ENCODE peak calls at places on chromosomes 13 and 19, in nine cellular contexts. G is RWPE1; H is RCC 7860; N is GOT3; B is germinal center; M is naive thymus-derived CD4-positive, alpha-beta T cell; F is HFF-Myc; E is WTC11; C is naive thymus-derived CD8-positive, alpha-beta T cell. K is an unnamed sample.

GRCh38 chr13:100535401-100536135 is 53.0 kb downstream of the GGACT start:
- DNase-seq in E (no peak), F (no peak), M (no peak), H (no peak), C (no peak), N (no peak), B (no peak), G (no peak), K (no peak)

GRCh38 chr19:56613639-56614038 is 18.5 kb downstream of the ZNF71 start:
- DNase-seq in G (no peak), M (no peak), F (no peak), B (no peak), N (no peak), C (no peak), E (no peak), H (no peak), K (no peak)

GRCh38 chr19:15101479-15102082 is 5.6 kb upstream of the SYDE1 start:
- DNase-seq in N (no peak), H (no peak), M (no peak), E (peak), G (no peak), F (no peak), B (peak), C (peak), K (no peak)

GRCh38 chr13:112057736-112058518 is 9.0 kb upstream of the SOX1 start:
- DNase-seq in C (no peak), N (no peak), M (no peak), H (no peak), F (no peak), G (no peak), B (no peak), E (peak), K (no peak)

GRCh38 chr13:110430391-110431338 is 123.6 kb downstream of the COL4A2 start:
- DNase-seq in N (no peak), C (no peak), G (no peak), F (no peak), E (no peak), H (no peak), M (no peak), B (no peak), K (no peak)

GRCh38 chr19:41792513-41793413 is 3.6 kb upstream of the CEACAM3 start:
- DNase-seq in E (peak), N (no peak), F (no peak), C (no peak), M (peak), G (no peak), H (no peak), B (peak), K (no peak)

GRCh38 chr19:51327066-51327985 is 14.6 kb downstream of the VSIG10L start:
- DNase-seq in B (peak), E (peak), H (no peak), F (no peak), C (no peak), N (no peak), G (peak), M (peak), K (no peak)

GRCh38 chr13:44231786-44232516 is 141.7 kb upstream of the SERP2 start:
- DNase-seq in E (peak), B (no peak), H (peak), G (peak), F (peak), M (no peak), C (no peak), N (no peak), K (peak)

GRCh38 chr19:11279505-11280236 is 16.3 kb upstream of the TSPAN16 start:
- DNase-seq in F (no peak), M (no peak), H (peak), G (no peak), N (no peak), B (no peak), E (no peak), C (peak), K (no peak)

GRCh38 chr19:46995492-46995891 is 24.1 kb upstream of the NPAS1 start:
- DNase-seq in N (no peak), B (no peak), M (no peak), E (no peak), H (no peak), F (no peak), C (no peak), G (no peak), K (no peak)

GRCh38 chr19:4758659-4759058 is 32.9 kb upstream of the FEM1A start:
- DNase-seq in F (no peak), N (no peak), B (no peak), M (no peak), E (no peak), G (no peak), C (no peak), H (no peak), K (no peak)

GRCh38 chr13:51044023-51044665 is 66.9 kb downstream of the C13orf42 start:
- DNase-seq in E (peak), F (no peak), G (no peak), N (no peak), B (no peak), M (no peak), H (no peak), C (no peak), K (no peak)

GRCh38 chr19:36215276-36216171 is 618 bp downstream of the ZNF146 start:
- DNase-seq in G (no peak), N (no peak), H (no peak), M (no peak), E (no peak), F (no peak), B (peak), C (no peak), K (no peak)

GRCh38 chr19:29302002-29302928 is 89.3 kb upstream of the UQCRFS1 start:
- DNase-seq in G (no peak), M (no peak), H (no peak), B (no peak), N (no peak), E (no peak), F (no peak), C (no peak), K (no peak)